ENCODE peak calls at places on chromosomes 2 and 18, in five cellular contexts. M is H1, P is choroid plexus epithelial cell, O is ovary, W is astrocyte of the spinal cord. G is an unnamed sample.

GRCh38 chr2:149566652-149567051 is 20.9 kb downstream of the MMADHC start:
- DNase-seq in M (no peak), P (no peak), O (no peak), W (no peak), G (no peak)

GRCh38 chr2:168948621-168949212 is 47.6 kb downstream of the G6PC2 start:
- DNase-seq in M (no peak), P (peak; percentile 46), O (no peak), W (no peak), G (no peak)

GRCh38 chr2:241563031-241563507 is 4.5 kb downstream of the BOK start:
- DNase-seq in M (no peak), P (no peak), O (no peak), W (no peak), G (no peak)

GRCh38 chr2:101698419-101699190 is 1.1 kb downstream of the MAP4K4 start:
- DNase-seq in M (no peak), P (peak; percentile 52), O (no peak), W (no peak), G (no peak)

GRCh38 chr2:30259827-30260679 is 28.7 kb downstream of the LBH start:
- DNase-seq in M (no peak), P (no peak), O (no peak), W (no peak), G (no peak)

GRCh38 chr18:74396252-74397204 is 60.6 kb downstream of the DIPK1C start:
- DNase-seq in M (no peak), P (no peak), O (no peak), W (no peak), G (no peak)

GRCh38 chr2:105410554-105410953 is 11.7 kb upstream of the FHL2 start:
- DNase-seq in M (no peak), P (peak; percentile 63), O (no peak), W (peak; percentile 81), G (no peak)

GRCh38 chr2:138648606-138649005 is 131.6 kb downstream of the NXPH2 start:
- DNase-seq in M (no peak), P (no peak), O (no peak), W (no peak), G (no peak)

GRCh38 chr2:235618039-235618438 is 124.2 kb downstream of the AGAP1 start:
- DNase-seq in M (no peak), P (peak; percentile 73), O (no peak), W (peak; percentile 71), G (no peak)

GRCh38 chr2:148599112-148599991 is 45.2 kb upstream of the EPC2 start:
- DNase-seq in M (no peak), P (no peak), O (no peak), W (no peak), G (no peak)

GRCh38 chr18:7172611-7173010 is 55.0 kb upstream of the LAMA1 start:
- DNase-seq in M (no peak), P (peak; percentile 23), O (no peak), W (no peak), G (no peak)

GRCh38 chr18:7170292-7170691 is 52.7 kb upstream of the LAMA1 start:
- DNase-seq in M (no peak), P (no peak), O (no peak), W (no peak), G (no peak)

GRCh38 chr18:7173216-7173615 is 55.6 kb upstream of the LAMA1 start:
- DNase-seq in M (no peak), P (no peak), O (no peak), W (no peak), G (no peak)

GRCh38 chr18:7168408-7168807 is 50.8 kb upstream of the LAMA1 start:
- DNase-seq in M (no peak), P (no peak), O (no peak), W (no peak), G (no peak)

GRCh38 chr18:7169601-7170000 is 52.0 kb upstream of the LAMA1 start:
- DNase-seq in M (no peak), P (no peak), O (no peak), W (no peak), G (no peak)
- H3K4me3 ChIP-seq in M (no peak overlapping the region), P (no peak overlapping the region), O (no peak overlapping the region), W (no peak overlapping the region), G (no peak overlapping the region)

DNA sequence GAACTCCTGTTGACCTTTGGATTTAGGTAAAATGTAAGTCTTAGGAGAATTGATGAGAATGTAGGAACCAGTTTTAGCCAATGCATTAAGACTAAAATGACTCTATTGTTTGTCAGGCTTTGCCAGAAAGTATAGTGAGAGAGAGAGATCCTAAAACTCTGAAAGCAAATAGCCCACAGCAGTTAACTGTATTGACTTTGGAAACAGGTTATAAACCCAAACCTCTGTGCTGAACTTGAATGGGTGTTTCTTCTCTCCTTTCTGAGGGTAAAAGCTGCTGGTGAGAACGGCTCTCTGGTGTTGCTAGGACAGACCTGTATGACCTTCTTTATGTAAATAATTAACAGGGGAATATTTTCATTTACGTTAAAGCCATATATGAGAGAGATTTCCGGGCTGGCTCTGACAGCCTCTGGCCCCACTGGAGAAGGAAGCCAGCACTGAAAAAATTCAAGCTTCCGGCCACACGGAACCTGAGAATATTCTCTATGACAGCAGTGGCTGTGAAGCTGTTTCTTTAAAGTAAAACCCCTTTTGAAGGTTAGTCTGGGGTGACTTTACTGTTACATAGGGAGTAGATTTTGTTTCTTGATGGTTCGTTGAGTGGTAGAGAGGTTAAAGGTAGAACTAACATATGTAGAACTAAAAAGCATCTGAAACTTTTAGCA is 123.7 kb downstream of the SPTBN1 start:
- DNase-seq in M (no peak), P (no peak), O (no peak), W (no peak), G (no peak)
- H3K4me3 ChIP-seq in M (no peak overlapping the region), P (no peak overlapping the region), O (no peak overlapping the region), W (no peak overlapping the region), G (no peak overlapping the region)

GRCh38 chr2:64643838-64644219 is 9.9 kb downstream of the SERTAD2 start:
- DNase-seq in M (no peak), P (no peak), O (no peak), W (no peak), G (no peak)
- H3K4me3 ChIP-seq in M (peak overlapping the region; percentile 63), P (no peak overlapping the region), O (peak overlapping the region; percentile 46), W (no peak overlapping the region), G (no peak overlapping the region)

GRCh38 chr2:25711641-25712369 is 38.4 kb upstream of the DTNB start:
- DNase-seq in M (no peak), P (no peak), O (no peak), W (no peak), G (no peak)
- H3K4me3 ChIP-seq in M (no peak overlapping the region), P (no peak overlapping the region), O (no peak overlapping the region), W (no peak overlapping the region), G (no peak overlapping the region)

DNA sequence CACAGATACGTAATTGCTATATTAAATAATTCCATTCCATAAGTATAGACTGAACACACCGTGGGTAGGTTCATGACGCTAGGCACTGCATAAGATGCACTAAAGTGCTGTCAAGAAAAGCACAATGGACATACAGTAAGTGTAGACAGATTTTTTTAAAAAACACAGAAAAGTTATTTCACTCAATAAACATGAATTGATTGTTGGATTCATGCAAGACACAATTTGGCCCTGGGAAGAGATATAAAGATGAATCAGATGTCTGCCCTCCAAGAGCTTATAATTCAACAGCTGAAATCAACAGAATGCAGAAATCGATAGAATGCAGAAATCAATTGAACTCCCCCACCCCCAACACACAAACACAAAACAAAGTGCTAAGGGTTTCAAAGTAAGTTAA is 1.8 kb downstream of the NBAS start:
- DNase-seq in M (no peak), P (no peak), O (no peak), W (no peak), G (no peak)
- H3K4me3 ChIP-seq in M (peak overlapping the region; percentile 97), P (no peak overlapping the region), O (no peak overlapping the region), W (no peak overlapping the region), G (no peak overlapping the region)

GRCh38 chr2:157789161-157789720 is 86.9 kb downstream of the ACVR1 start:
- DNase-seq in M (no peak), P (no peak), O (no peak), W (no peak), G (no peak)
- H3K4me3 ChIP-seq in M (no peak overlapping the region), P (no peak overlapping the region), O (no peak overlapping the region), W (no peak overlapping the region), G (no peak overlapping the region)

GRCh38 chr18:77061946-77062517 is 70.6 kb downstream of the MBP start:
- DNase-seq in M (no peak), P (peak; percentile 84), O (no peak), W (peak; percentile 88), G (no peak)

GRCh38 chr18:77063256-77063655 is 69.3 kb downstream of the MBP start:
- DNase-seq in M (no peak), P (peak; percentile 90), O (no peak), W (peak; percentile 81), G (no peak)

GRCh38 chr18:77062518-77063003 is 70.0 kb downstream of the MBP start:
- DNase-seq in M (no peak), P (peak; percentile 99), O (no peak), W (peak; percentile 87), G (no peak)

GRCh38 chr18:77059294-77059916 is 73.2 kb downstream of the MBP start:
- DNase-seq in M (no peak), P (peak; percentile 92), O (no peak), W (peak; percentile 77), G (no peak)

DNA sequence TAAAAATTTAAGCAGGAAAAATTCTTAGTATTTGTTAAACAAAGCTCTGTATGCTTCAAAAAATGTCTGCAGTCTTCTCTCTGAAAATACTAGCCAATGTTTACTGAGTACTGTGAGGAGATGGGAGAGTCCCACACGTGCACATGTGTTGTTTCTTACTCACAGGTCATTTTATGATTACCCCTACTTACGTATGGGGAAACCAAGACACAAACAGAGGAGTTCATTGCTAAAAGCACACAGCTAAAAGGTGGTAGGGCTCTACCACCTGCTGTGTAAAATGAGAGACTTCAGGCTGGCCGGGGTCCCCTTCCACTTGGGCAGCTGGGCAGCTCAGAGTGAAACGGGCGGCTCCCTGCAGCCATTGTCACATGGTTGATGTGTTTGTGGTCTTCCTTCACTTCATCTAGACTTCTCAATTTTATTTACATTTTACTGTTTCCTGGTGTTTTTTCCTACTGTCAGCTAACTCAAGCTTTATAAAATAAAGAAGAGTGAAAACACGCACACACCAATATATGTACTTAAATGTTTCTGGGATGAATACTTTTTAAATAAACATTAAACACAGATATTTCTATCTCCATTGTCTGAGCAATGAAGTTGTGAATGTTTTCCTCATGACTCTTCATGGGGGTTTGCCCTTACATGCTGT is 71.2 kb downstream of the MBP start:
- DNase-seq in M (no peak), P (peak; percentile 83), O (no peak), W (peak; percentile 75), G (no peak)
- H3K4me3 ChIP-seq in M (no peak overlapping the region), P (no peak overlapping the region), O (no peak overlapping the region), W (no peak overlapping the region), G (no peak overlapping the region)

GRCh38 chr2:27890146-27891062 is at the start of the genes BABAM2 and RBKS:
- DNase-seq in M (peak; percentile 50), P (peak; percentile 82), O (peak; percentile 90), W (peak; percentile 80), G (peak; percentile 57)
- H3K4me3 ChIP-seq in M (peak within 1 kb of the TSS; percentile 73), P (peak within 1 kb of the TSS; percentile 75), O (peak within 1 kb of the TSS; percentile 87), W (peak within 1 kb of the TSS; percentile 83), G (peak within 1 kb of the TSS; percentile 66)

DNA sequence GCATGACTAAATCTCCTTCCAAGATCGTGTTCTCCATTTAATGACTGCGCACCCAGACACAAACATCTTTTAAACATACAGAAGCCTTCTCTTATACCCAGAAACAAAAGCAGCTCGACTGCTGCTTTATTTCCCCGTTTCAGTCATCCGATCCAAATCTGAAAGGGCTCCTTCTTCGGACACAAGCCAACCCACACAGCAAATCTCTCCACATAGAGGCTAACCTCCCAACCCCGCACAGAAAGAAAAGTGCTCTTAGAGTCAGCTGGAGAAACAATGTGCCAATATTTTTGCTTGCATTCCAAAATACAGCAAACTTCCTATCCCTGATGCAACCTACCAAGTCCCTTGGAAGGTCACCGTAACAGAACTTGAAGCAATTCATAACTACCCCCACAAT is 29.1 kb downstream of the GAREM1 start:
- DNase-seq in M (no peak), P (peak; percentile 71), O (no peak), W (peak; percentile 68), G (no peak)
- H3K4me3 ChIP-seq in M (no peak overlapping the region), P (peak overlapping the region; percentile 17), O (no peak overlapping the region), W (peak overlapping the region; percentile 22), G (no peak overlapping the region)

G was measured in iPS DF 6.9.